ENCODE peak calls at places on chromosomes 16 and 17, in nine cellular contexts. One of them, this sample, is unnamed.

GRCh38 chr16:53219795-53220194 is 165.0 kb downstream of the CHD9 start:
- DNase-seq in K562: no peak
- DNase-seq in adrenal gland: no peak
- DNase-seq in NCI-H1105: no peak
- DNase-seq in AG04449: no peak
- DNase-seq in activated CD4-positive, alpha-beta T cell treated with anti-CD3 and anti-CD28 coated beads for 36 hours: no peak
- DNase-seq in stimulated activated CD4-positive, alpha-beta T cell treated with anti-CD3 and anti-CD28 coated beads, TNF-alpha, amount 100 ng/mL, for 4 hours: no peak
- DNase-seq in epithelial cell of esophagus: peak; percentile 57
- DNase-seq in activated CD8-positive, alpha-beta memory T cell treated with anti-CD3 and anti-CD28 coated beads for 1 hour: no peak
- DNase-seq in this sample: no peak

GRCh38 chr17:67105213-67105612 is 60.9 kb downstream of the CACNG1 start:
- DNase-seq in activated CD8-positive, alpha-beta memory T cell treated with anti-CD3 and anti-CD28 coated beads for 1 hour: no peak
- DNase-seq in activated CD4-positive, alpha-beta T cell treated with anti-CD3 and anti-CD28 coated beads for 36 hours: no peak
- DNase-seq in epithelial cell of esophagus: peak; percentile 60
- DNase-seq in K562: no peak
- DNase-seq in NCI-H1105: no peak
- DNase-seq in stimulated activated CD4-positive, alpha-beta T cell treated with anti-CD3 and anti-CD28 coated beads, TNF-alpha, amount 100 ng/mL, for 4 hours: no peak
- DNase-seq in adrenal gland: no peak
- DNase-seq in AG04449: no peak
- DNase-seq in this sample: peak; percentile 42

GRCh38 chr16:10599626-10600025 is 19.2 kb upstream of the EMP2 start:
- DNase-seq in activated CD4-positive, alpha-beta T cell treated with anti-CD3 and anti-CD28 coated beads for 36 hours: no peak
- DNase-seq in stimulated activated CD4-positive, alpha-beta T cell treated with anti-CD3 and anti-CD28 coated beads, TNF-alpha, amount 100 ng/mL, for 4 hours: no peak
- DNase-seq in NCI-H1105: no peak
- DNase-seq in K562: no peak
- DNase-seq in epithelial cell of esophagus: no peak
- DNase-seq in activated CD8-positive, alpha-beta memory T cell treated with anti-CD3 and anti-CD28 coated beads for 1 hour: no peak
- DNase-seq in adrenal gland: no peak
- DNase-seq in AG04449: no peak
- DNase-seq in this sample: no peak

GRCh38 chr17:68853439-68853838 is 101.8 kb downstream of the ABCA8 start:
- DNase-seq in stimulated activated CD4-positive, alpha-beta T cell treated with anti-CD3 and anti-CD28 coated beads, TNF-alpha, amount 100 ng/mL, for 4 hours: no peak
- DNase-seq in K562: no peak
- DNase-seq in adrenal gland: no peak
- DNase-seq in epithelial cell of esophagus: no peak
- DNase-seq in NCI-H1105: no peak
- DNase-seq in AG04449: no peak
- DNase-seq in activated CD4-positive, alpha-beta T cell treated with anti-CD3 and anti-CD28 coated beads for 36 hours: no peak
- DNase-seq in activated CD8-positive, alpha-beta memory T cell treated with anti-CD3 and anti-CD28 coated beads for 1 hour: no peak
- DNase-seq in this sample: no peak

GRCh38 chr16:55496509-55497145 is 12.2 kb upstream of the LPCAT2 start:
- DNase-seq in AG04449: no peak
- DNase-seq in K562: no peak
- DNase-seq in adrenal gland: no peak
- DNase-seq in activated CD4-positive, alpha-beta T cell treated with anti-CD3 and anti-CD28 coated beads for 36 hours: no peak
- DNase-seq in NCI-H1105: no peak
- DNase-seq in epithelial cell of esophagus: no peak
- DNase-seq in activated CD8-positive, alpha-beta memory T cell treated with anti-CD3 and anti-CD28 coated beads for 1 hour: no peak
- DNase-seq in stimulated activated CD4-positive, alpha-beta T cell treated with anti-CD3 and anti-CD28 coated beads, TNF-alpha, amount 100 ng/mL, for 4 hours: no peak
- DNase-seq in this sample: no peak

GRCh38 chr17:67283727-67284516 is 38.9 kb upstream of the HELZ start:
- DNase-seq in stimulated activated CD4-positive, alpha-beta T cell treated with anti-CD3 and anti-CD28 coated beads, TNF-alpha, amount 100 ng/mL, for 4 hours: no peak
- DNase-seq in activated CD4-positive, alpha-beta T cell treated with anti-CD3 and anti-CD28 coated beads for 36 hours: no peak
- DNase-seq in AG04449: no peak
- DNase-seq in K562: no peak
- DNase-seq in NCI-H1105: no peak
- DNase-seq in epithelial cell of esophagus: no peak
- DNase-seq in activated CD8-positive, alpha-beta memory T cell treated with anti-CD3 and anti-CD28 coated beads for 1 hour: no peak
- DNase-seq in adrenal gland: no peak
- DNase-seq in this sample: no peak

GRCh38 chr17:80976718-80977117 is 14.9 kb upstream of the CHMP6 start:
- DNase-seq in AG04449: no peak
- DNase-seq in epithelial cell of esophagus: no peak
- DNase-seq in activated CD4-positive, alpha-beta T cell treated with anti-CD3 and anti-CD28 coated beads for 36 hours: no peak
- DNase-seq in adrenal gland: no peak
- DNase-seq in activated CD8-positive, alpha-beta memory T cell treated with anti-CD3 and anti-CD28 coated beads for 1 hour: no peak
- DNase-seq in K562: no peak
- DNase-seq in stimulated activated CD4-positive, alpha-beta T cell treated with anti-CD3 and anti-CD28 coated beads, TNF-alpha, amount 100 ng/mL, for 4 hours: no peak
- DNase-seq in NCI-H1105: no peak
- DNase-seq in this sample: no peak

GRCh38 chr17:41785091-41785875 is 1.2 kb downstream of the JUP start:
- DNase-seq in NCI-H1105: no peak
- DNase-seq in activated CD8-positive, alpha-beta memory T cell treated with anti-CD3 and anti-CD28 coated beads for 1 hour: no peak
- DNase-seq in activated CD4-positive, alpha-beta T cell treated with anti-CD3 and anti-CD28 coated beads for 36 hours: no peak
- DNase-seq in epithelial cell of esophagus: peak; percentile 69
- DNase-seq in K562: peak; percentile 92
- DNase-seq in AG04449: no peak
- DNase-seq in adrenal gland: no peak
- DNase-seq in stimulated activated CD4-positive, alpha-beta T cell treated with anti-CD3 and anti-CD28 coated beads, TNF-alpha, amount 100 ng/mL, for 4 hours: no peak
- DNase-seq in this sample: no peak

GRCh38 chr16:28210264-28210663 is 1.5 kb downstream of the XPO6 start:
- DNase-seq in AG04449: no peak
- DNase-seq in NCI-H1105: no peak
- DNase-seq in adrenal gland: no peak
- DNase-seq in stimulated activated CD4-positive, alpha-beta T cell treated with anti-CD3 and anti-CD28 coated beads, TNF-alpha, amount 100 ng/mL, for 4 hours: no peak
- DNase-seq in activated CD8-positive, alpha-beta memory T cell treated with anti-CD3 and anti-CD28 coated beads for 1 hour: no peak
- DNase-seq in activated CD4-positive, alpha-beta T cell treated with anti-CD3 and anti-CD28 coated beads for 36 hours: no peak
- DNase-seq in epithelial cell of esophagus: no peak
- DNase-seq in K562: peak; percentile 55
- DNase-seq in this sample: no peak

GRCh38 chr17:29918922-29919856 is 10.8 kb downstream of the SSH2 start:
- DNase-seq in AG04449: no peak
- DNase-seq in NCI-H1105: no peak
- DNase-seq in K562: no peak
- DNase-seq in activated CD8-positive, alpha-beta memory T cell treated with anti-CD3 and anti-CD28 coated beads for 1 hour: no peak
- DNase-seq in stimulated activated CD4-positive, alpha-beta T cell treated with anti-CD3 and anti-CD28 coated beads, TNF-alpha, amount 100 ng/mL, for 4 hours: no peak
- DNase-seq in adrenal gland: no peak
- DNase-seq in activated CD4-positive, alpha-beta T cell treated with anti-CD3 and anti-CD28 coated beads for 36 hours: no peak
- DNase-seq in epithelial cell of esophagus: peak; percentile 83
- DNase-seq in this sample: peak; percentile 34

This sample was measured in myocyte.